ENCODE peak calls at places on chromosomes 11 and 22, in eight cellular contexts. W is upper lobe of right lung, F is epithelial cell of esophagus, C is AG09309, E is foreskin fibroblast, Q is stomach, P is neural progenitor cell, U is astrocyte of the cerebellum. K is an unnamed sample.

GRCh38 chr11:83007909-83008580 is 63.7 kb downstream of the RAB30 start:
- DNase-seq in P (peak), U (no peak), F (no peak), W (peak), C (no peak), E (peak), Q (peak), K (peak)

GRCh38 chr11:78110351-78110750 is 29.1 kb downstream of the ALG8 start:
- DNase-seq in W (no peak), C (no peak), Q (no peak), F (peak), U (no peak), P (no peak), E (no peak), K (no peak)

GRCh38 chr11:205221-206001 is 1.8 kb downstream of the BET1L start:
- DNase-seq in C (no peak), F (no peak), Q (peak), P (no peak), E (no peak), U (no peak), W (peak), K (no peak)

GRCh38 chr11:78349614-78350013 is 68.0 kb downstream of the GAB2 start:
- DNase-seq in F (no peak), U (no peak), P (no peak), E (no peak), W (no peak), C (no peak), Q (no peak), K (no peak)

GRCh38 chr22:25564979-25565677 is 653 bp downstream of the GRK3 start:
- DNase-seq in W (peak), E (peak), Q (no peak), F (peak), C (no peak), P (peak), U (no peak), K (peak)

GRCh38 chr22:30883586-30884145 is 84.9 kb downstream of the MORC2 start:
- DNase-seq in E (no peak), W (no peak), U (no peak), C (no peak), P (no peak), F (no peak), Q (no peak), K (no peak)

GRCh38 chr22:43174941-43175531 is 11.9 kb downstream of the TTLL12 start:
- DNase-seq in F (peak), Q (peak), U (no peak), P (no peak), E (no peak), C (no peak), W (no peak), K (no peak)

GRCh38 chr11:31045335-31045734 is 324.2 kb downstream of the DCDC1 start:
- DNase-seq in E (no peak), U (peak), Q (no peak), W (no peak), F (peak), P (peak), C (no peak), K (no peak)

GRCh38 chr11:64627371-64627770 is 36.4 kb downstream of the SLC22A12 start:
- DNase-seq in U (no peak), P (no peak), Q (no peak), F (no peak), C (no peak), W (no peak), E (no peak), K (no peak)
- TF ChIP-seq CTCF in U (no peak), P (no peak), Q (no peak), F (no peak), C (no peak), W (no peak), E (no peak), K (no peak)

GRCh38 chr22:38879961-38880360 is 7.9 kb upstream of the CBX6 start:
- DNase-seq in P (no peak), Q (no peak), U (no peak), W (no peak), C (no peak), F (no peak), E (no peak), K (no peak)

GRCh38 chr22:38882480-38882879 is 10.5 kb upstream of the CBX6 start:
- DNase-seq in U (no peak), W (no peak), C (no peak), Q (no peak), F (no peak), P (no peak), E (peak), K (no peak)

GRCh38 chr22:38882972-38883622 is 11.1 kb upstream of the CBX6 start:
- DNase-seq in U (no peak), Q (no peak), E (no peak), W (peak), F (peak), C (no peak), P (no peak), K (no peak)

GRCh38 chr22:38881997-38882396 is 10.0 kb upstream of the CBX6 start:
- DNase-seq in U (no peak), C (no peak), P (no peak), E (no peak), W (no peak), F (no peak), Q (no peak), K (no peak)

DNA sequence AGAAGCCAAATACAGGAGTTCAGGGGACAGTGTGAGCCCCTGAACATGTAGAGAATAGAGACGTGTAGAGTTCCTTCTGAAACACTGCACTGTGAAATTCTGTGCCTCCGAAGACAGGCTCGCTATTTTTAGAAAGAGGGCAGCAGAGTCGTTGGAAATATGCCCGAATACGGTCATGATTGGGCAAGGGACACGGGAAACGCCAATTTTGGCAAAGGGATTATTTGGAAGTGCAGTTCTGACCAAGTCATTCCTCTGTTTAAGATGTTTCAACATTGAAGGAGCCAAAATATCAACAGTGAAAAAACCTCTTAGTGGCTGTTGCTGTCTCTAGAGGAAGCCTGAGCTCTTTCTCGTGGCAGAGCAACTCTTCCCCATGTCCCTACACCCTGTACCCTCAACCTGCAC is 9.5 kb upstream of the CBX6 start:
- DNase-seq in C (peak), U (peak), W (no peak), P (no peak), F (no peak), E (peak), Q (peak), K (no peak)
- TF ChIP-seq CTCF in C (no peak), U (no peak), W (no peak), P (no peak), F (no peak), E (no peak), Q (no peak), K (no peak)

GRCh38 chr11:115678942-115679341 is 174.7 kb upstream of the CADM1 start:
- DNase-seq in U (no peak), F (no peak), Q (no peak), C (no peak), E (no peak), P (peak), W (no peak), K (no peak)
- TF ChIP-seq CTCF in U (peak), F (no peak), Q (no peak), C (no peak), E (no peak), P (peak), W (no peak), K (peak)

DNA sequence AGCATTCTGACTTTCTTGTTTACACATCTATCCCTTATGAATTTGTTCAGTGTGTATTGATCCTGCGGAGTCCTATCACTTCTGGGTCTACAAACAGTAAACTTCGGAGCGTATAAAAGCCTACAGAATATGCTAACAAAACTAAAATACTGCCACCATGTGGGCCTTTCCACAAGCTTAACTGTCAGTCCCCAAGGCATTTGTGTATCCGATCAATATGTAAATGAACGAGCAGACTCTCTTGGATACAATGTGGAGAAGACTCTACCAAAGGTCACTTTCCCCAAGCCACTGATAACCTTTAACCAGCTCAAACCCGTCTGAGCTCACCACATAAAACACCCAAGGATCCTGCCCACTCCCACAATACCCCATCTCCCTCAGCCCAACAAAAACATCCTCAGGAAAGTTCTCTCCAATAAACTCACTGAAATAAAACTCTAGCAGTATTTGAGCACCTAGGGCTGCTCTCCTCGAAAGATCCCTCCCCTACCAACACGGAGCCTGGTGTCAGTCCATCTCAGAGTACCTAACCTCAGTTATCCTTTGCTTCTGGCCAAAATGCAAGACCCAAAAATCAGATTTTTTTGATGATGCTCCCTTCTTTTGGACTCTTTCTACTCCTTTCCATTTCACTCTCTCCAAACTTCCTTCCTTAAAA is 17.8 kb downstream of the ADA2 start:
- DNase-seq in Q (no peak), E (peak), C (no peak), F (no peak), P (peak), W (no peak), U (no peak), K (no peak)
- TF ChIP-seq CTCF in Q (no peak), E (peak), C (peak), F (no peak), P (peak), W (peak), U (peak), K (peak)

GRCh38 chr22:39924286-39924685 is 23.4 kb downstream of the GRAP2 start:
- DNase-seq in C (no peak), Q (no peak), P (no peak), E (no peak), W (no peak), U (no peak), F (no peak), K (no peak)

GRCh38 chr22:39925273-39925672 is 24.4 kb downstream of the GRAP2 start:
- DNase-seq in P (no peak), C (no peak), E (no peak), U (no peak), W (no peak), Q (no peak), F (no peak), K (no peak)

GRCh38 chr22:39926175-39927152 is 25.6 kb downstream of the GRAP2 start:
- DNase-seq in E (no peak), W (no peak), U (no peak), Q (no peak), P (no peak), C (no peak), F (no peak), K (no peak)

GRCh38 chr22:39928556-39929401 is 27.9 kb downstream of the GRAP2 start:
- DNase-seq in P (no peak), U (no peak), F (peak), Q (no peak), C (no peak), W (no peak), E (no peak), K (no peak)

DNA sequence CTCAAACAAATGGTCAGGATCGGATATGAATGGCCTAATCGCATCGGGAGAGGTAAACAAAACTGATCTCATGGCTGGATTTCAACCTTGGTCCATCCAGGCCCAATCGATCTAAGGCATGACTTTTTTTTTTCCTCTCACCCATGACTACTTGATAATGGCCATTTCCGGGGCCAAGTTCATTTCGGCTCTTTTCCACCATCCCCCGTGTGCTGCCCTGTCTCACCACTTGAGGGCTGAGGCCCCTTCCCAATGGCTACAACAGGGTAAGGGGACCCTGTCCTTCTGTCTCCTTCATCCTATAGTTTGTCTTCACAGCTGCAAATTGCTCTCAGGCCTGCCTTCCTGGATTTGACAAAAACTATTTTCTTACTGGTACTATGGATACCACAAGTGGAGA is 26.7 kb downstream of the GRAP2 start:
- DNase-seq in Q (no peak), U (no peak), E (no peak), W (no peak), F (no peak), P (no peak), C (no peak), K (no peak)
- TF ChIP-seq CTCF in Q (no peak), U (peak), E (no peak), W (peak), F (no peak), P (peak), C (no peak), K (peak)

GRCh38 chr11:117515892-117516291 is 188.2 kb downstream of the CEP164 start:
- DNase-seq in E (no peak), U (no peak), F (no peak), Q (no peak), C (no peak), W (no peak), P (no peak), K (no peak)
- TF ChIP-seq CTCF in E (no peak), U (no peak), F (no peak), Q (no peak), C (no peak), W (no peak), P (no peak), K (no peak)

GRCh38 chr11:130144721-130145327 is 14.8 kb upstream of the ST14 start:
- DNase-seq in U (no peak), P (peak), W (no peak), F (no peak), C (no peak), E (no peak), Q (no peak), K (no peak)

GRCh38 chr11:130144129-130144528 is 15.5 kb upstream of the ST14 start:
- DNase-seq in C (no peak), W (no peak), P (no peak), Q (no peak), U (no peak), F (no peak), E (no peak), K (no peak)

GRCh38 chr11:130145328-130145812 is 14.2 kb upstream of the ST14 start:
- DNase-seq in C (no peak), U (no peak), W (no peak), E (no peak), F (peak), Q (no peak), P (no peak), K (no peak)

GRCh38 chr11:130146797-130147196 is 12.8 kb upstream of the ST14 start:
- DNase-seq in C (no peak), P (no peak), E (no peak), F (no peak), W (no peak), U (no peak), Q (no peak), K (no peak)

DNA sequence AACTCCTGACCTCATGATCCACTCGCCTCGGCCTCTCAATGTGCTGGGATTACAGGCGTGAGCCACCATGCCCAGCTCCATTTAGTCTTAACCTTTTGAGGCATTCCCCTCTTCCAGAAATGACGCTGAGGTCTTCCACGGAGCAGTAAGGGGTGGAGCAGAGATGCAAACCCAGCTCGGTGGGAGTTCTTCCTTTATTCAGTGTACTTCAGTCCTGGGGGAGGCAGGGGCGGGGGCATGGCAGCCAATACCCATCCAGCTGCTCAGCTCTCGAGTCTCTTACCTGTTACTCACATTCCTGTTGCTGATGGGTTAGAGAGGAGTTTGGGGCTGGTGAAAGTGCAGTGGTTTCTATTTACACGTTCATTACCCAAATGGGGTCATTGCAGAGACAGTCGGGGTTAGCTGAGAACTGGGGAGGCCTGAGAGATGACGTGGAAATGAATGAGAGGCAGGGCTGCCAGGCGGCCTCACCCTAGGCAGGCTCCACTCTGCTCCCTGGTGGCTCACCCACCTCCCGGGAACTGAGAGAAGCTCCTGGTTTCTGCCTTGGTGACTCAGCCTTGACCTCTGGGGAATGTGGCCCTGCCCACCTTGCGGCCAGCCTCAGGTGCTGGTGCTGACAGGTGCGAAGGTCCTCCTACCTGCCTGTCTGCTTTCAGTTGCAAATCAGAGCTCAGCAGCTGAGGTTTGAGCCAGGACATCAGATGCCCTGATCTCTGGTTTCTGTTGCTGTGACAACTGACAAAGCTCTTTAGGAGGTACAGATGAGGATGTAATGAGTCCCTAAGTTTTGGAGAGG is 13.4 kb upstream of the ST14 start:
- DNase-seq in P (no peak), E (peak), C (no peak), Q (peak), U (no peak), F (peak), W (peak), K (no peak)
- TF ChIP-seq CTCF in P (no peak), E (peak), C (no peak), Q (peak), U (peak), F (peak), W (peak), K (no peak)